ENCODE peak calls at places on chromosomes 1 and 21, in nine cellular contexts. I, K, C, X, W, F, Q, H and S are unnamed samples.

GRCh38 chr1:168225476-168226190 is at the start of gene SFT2D2:
- DNase-seq in C (peak; percentile 77), H (peak; percentile 88), X (peak; percentile 67), Q (peak; percentile 67), F (peak; percentile 78), W (peak; percentile 41), I (no peak), K (peak; percentile 92), S (peak; percentile 52)

GRCh38 chr1:159927887-159928431 is 2.7 kb upstream of the TAGLN2 start:
- DNase-seq in F (no peak), H (no peak), X (no peak), W (no peak), Q (no peak), I (no peak), K (no peak), C (no peak), S (no peak)

GRCh38 chr1:59043796-59044195 is 253.1 kb upstream of the FGGY start:
- DNase-seq in K (no peak), F (no peak), Q (peak; percentile 86), W (peak; percentile 66), I (peak; percentile 86), X (peak; percentile 89), C (peak; percentile 49), H (peak; percentile 82), S (peak; percentile 74)

GRCh38 chr1:36208978-36209708 is 15.1 kb upstream of the THRAP3 start:
- DNase-seq in H (peak; percentile 74), X (no peak), K (no peak), Q (no peak), I (no peak), W (no peak), F (no peak), C (no peak), S (no peak)

GRCh38 chr1:94280541-94280940 is 43.2 kb upstream of the ARHGAP29 start:
- DNase-seq in I (no peak), K (no peak), H (no peak), X (no peak), F (no peak), W (no peak), C (no peak), Q (no peak), S (no peak)

GRCh38 chr1:182781849-182782586 is 7.6 kb upstream of the NPL start:
- DNase-seq in F (peak; percentile 66), C (peak; percentile 53), Q (no peak), W (peak; percentile 35), X (peak; percentile 31), I (no peak), K (no peak), H (peak; percentile 79), S (peak; percentile 60)

GRCh38 chr1:182968151-182968741 is 15.3 kb upstream of the SHCBP1L start:
- DNase-seq in Q (peak; percentile 69), C (no peak), F (no peak), H (no peak), K (no peak), X (peak; percentile 27), I (no peak), W (no peak), S (peak; percentile 77)

GRCh38 chr1:23544444-23545389 is 13.7 kb upstream of the E2F2 start:
- DNase-seq in I (no peak), C (peak; percentile 76), H (peak; percentile 85), Q (peak; percentile 54), W (peak; percentile 81), K (no peak), X (peak; percentile 83), F (peak; percentile 63), S (peak; percentile 77)

GRCh38 chr1:174118726-174119125 is 40.6 kb upstream of the RABGAP1L start:
- DNase-seq in X (no peak), Q (no peak), W (no peak), F (no peak), K (no peak), H (no peak), I (no peak), C (no peak), S (no peak)

DNA sequence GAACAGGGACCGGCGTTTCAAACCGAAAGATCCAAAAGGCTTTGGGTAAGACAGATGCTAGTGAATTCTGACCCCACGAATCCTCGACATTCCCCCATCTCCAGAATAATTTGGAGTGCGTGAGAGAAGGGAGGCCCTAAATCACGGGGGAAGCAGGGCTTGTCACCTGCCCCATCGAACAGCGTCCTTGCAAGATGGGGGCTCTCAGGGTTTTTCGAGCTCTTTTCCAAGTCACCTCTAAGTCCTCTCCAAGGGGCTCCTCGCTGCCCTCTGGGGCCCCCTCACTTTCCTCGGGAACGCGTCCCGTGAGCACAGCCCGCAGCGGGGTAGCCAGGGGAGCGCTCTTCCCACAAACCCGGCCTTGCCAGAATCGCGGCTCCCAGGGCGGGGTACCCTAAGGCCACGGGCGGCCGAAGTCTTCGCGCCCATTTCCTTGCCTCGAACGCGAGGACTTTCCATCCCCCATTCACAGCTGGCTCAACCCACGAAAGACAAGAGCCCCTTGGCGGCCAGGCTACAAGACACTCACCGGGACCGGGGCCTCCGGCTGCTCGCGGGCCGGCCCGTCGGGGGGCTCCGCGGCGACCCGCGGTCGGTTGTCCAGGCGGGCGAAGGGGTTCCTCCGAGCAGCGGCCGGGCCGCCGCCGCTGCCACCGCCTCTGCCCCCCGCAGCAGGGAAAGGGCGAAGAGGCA is 546 bp downstream of the DONSON start:
- DNase-seq in C (peak; percentile 9), K (no peak), I (no peak), F (no peak), W (peak; percentile 10), Q (peak; percentile 7), X (peak; percentile 20), H (no peak), S (peak; percentile 12)
- TF ChIP-seq CTCF in C (no peak), K (no peak), I (no peak), F (no peak), W (no peak), Q (no peak), X (no peak), H (peak; percentile 17), S (no peak)

GRCh38 chr1:3323791-3324703 is 130.4 kb upstream of the ARHGEF16 start:
- DNase-seq in F (no peak), C (no peak), K (no peak), I (no peak), W (no peak), H (no peak), Q (no peak), X (no peak), S (no peak)

GRCh38 chr1:3324704-3325535 is 129.5 kb upstream of the ARHGEF16 start:
- DNase-seq in I (no peak), W (no peak), H (no peak), K (no peak), C (no peak), X (no peak), F (no peak), Q (no peak), S (no peak)

GRCh38 chr1:3321559-3322439 is 132.7 kb upstream of the ARHGEF16 start:
- DNase-seq in Q (no peak), I (no peak), F (no peak), W (no peak), H (no peak), X (no peak), C (no peak), K (no peak), S (no peak)

GRCh38 chr1:3322440-3323020 is 131.9 kb upstream of the ARHGEF16 start:
- DNase-seq in I (no peak), F (no peak), X (no peak), W (no peak), C (no peak), K (no peak), H (no peak), Q (no peak), S (no peak)

GRCh38 chr1:3323021-3323790 is 131.3 kb upstream of the ARHGEF16 start:
- DNase-seq in W (no peak), I (no peak), X (no peak), Q (no peak), C (peak; percentile 36), H (no peak), F (no peak), K (no peak), S (no peak)
- H3K27me3 ChIP-seq in W (no peaks in the 10 kb centered on the region), I (peaks cover 11% of the 10 kb centered on the region), X (peaks cover 2% of the 10 kb centered on the region), Q (peaks cover 3% of the 10 kb centered on the region), C (peaks cover 2% of the 10 kb centered on the region), H (no peaks in the 10 kb centered on the region), F (no peaks in the 10 kb centered on the region), K (peaks cover 79% of the 10 kb centered on the region), S (no peaks in the 10 kb centered on the region)

GRCh38 chr1:154403983-154404382 is 1.2 kb upstream of the IL6R start:
- DNase-seq in K (no peak), H (no peak), X (no peak), Q (no peak), W (no peak), C (no peak), F (no peak), I (no peak), S (no peak)

GRCh38 chr1:154406572-154406879 is 1.4 kb downstream of the IL6R start:
- DNase-seq in H (no peak), F (no peak), K (no peak), I (no peak), C (no peak), X (no peak), Q (no peak), W (no peak), S (no peak)

GRCh38 chr1:154404511-154404931 is 622 bp upstream of the IL6R start:
- DNase-seq in Q (no peak), F (no peak), C (no peak), W (no peak), I (no peak), X (no peak), H (peak; percentile 65), K (no peak), S (no peak)

GRCh38 chr1:154405762-154406571 is 824 bp downstream of the IL6R start:
- DNase-seq in K (no peak), H (peak; percentile 97), X (peak; percentile 72), W (peak; percentile 60), Q (peak; percentile 39), I (no peak), F (peak; percentile 57), C (peak; percentile 77), S (peak; percentile 67)

GRCh38 chr1:154404984-154405761 is at the start of gene IL6R:
- DNase-seq in I (peak; percentile 57), Q (peak; percentile 85), W (peak; percentile 90), X (peak; percentile 93), F (peak; percentile 78), H (peak; percentile 98), C (peak; percentile 94), K (peak; percentile 97), S (peak; percentile 90)
- TF ChIP-seq CTCF in I (peak; percentile 39), Q (peak; percentile 17), W (peak; percentile 47), X (peak; percentile 42), F (peak; percentile 33), H (peak; percentile 48), C (peak; percentile 84), K (peak; percentile 87), S (peak; percentile 55)

DNA sequence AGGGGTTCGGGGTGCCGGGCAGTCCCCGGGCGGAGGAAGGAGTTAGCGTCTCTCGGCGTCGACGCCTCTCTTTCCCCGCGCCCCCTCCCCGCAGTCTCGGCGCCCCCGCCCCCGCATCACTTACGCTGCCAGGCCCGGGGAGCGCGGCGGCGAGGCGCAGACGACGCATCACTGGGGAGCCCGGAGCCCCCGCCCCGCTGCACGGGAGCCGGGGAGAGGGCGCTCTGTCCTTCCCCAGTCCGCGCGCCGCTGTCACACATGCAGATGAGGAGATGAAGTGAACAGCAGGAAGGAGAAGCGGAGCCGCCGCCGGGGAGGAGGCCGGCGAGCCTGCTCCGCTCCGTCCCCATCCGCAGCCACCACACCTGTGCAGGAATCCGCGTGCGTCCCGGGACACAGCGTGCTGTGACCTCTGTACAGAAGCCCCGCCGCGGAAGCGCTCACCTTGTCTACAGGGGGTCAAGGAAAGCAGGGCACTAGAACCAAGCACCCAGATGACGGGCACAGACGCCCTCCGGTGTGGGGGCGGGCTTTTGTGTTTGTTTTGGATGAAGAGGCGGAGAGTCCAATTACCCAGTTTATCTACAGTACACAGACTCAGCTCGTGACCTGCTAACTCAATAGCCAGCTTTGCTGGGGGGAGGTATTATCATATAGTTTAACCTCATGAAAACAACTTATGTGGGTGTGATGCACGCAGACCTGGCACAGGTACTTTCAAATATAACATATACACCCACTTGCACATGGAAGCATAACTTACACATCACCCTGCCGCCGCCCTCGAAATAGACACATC is 12.5 kb downstream of the KLHDC8A start:
- DNase-seq in W (no peak), I (no peak), X (no peak), F (peak; percentile 47), Q (no peak), C (no peak), K (no peak), H (no peak), S (no peak)
- H3K27me3 ChIP-seq in W (peaks cover 48% of the 10 kb centered on the region), I (peaks cover 50% of the 10 kb centered on the region), X (peaks cover 81% of the 10 kb centered on the region), F (peaks cover 14% of the 10 kb centered on the region), Q (peaks cover 20% of the 10 kb centered on the region), C (peaks cover 6% of the 10 kb centered on the region), K (peaks cover 75% of the 10 kb centered on the region), H (peaks cover 65% of the 10 kb centered on the region), S (peaks cover 9% of the 10 kb centered on the region)